ENCODE peak calls at places on chromosomes 3 and 15, in five cellular contexts. I, Z, B, P and H are unnamed samples.

GRCh38 chr3:115986555-115987207 is 363.4 kb downstream of the GAP43 start:
- DNase-seq in I (no peak), B (no peak), P (no peak), Z (no peak), H (no peak)

GRCh38 chr15:83612226-83612625 is 41.7 kb upstream of the ADAMTSL3 start:
- DNase-seq in Z (no peak), P (no peak), B (no peak), I (no peak), H (no peak)

GRCh38 chr3:174440741-174441587 is 418.2 kb upstream of the NAALADL2 start:
- DNase-seq in I (peak; percentile 92), B (peak; percentile 83), Z (peak; percentile 66), P (peak; percentile 49), H (peak; percentile 93)

GRCh38 chr15:70762469-70763119 is 764 bp downstream of the UACA start:
- DNase-seq in I (peak; percentile 56), B (no peak), P (peak; percentile 52), Z (peak; percentile 26), H (peak; percentile 69)

GRCh38 chr15:59296181-59296617 is 76.5 kb downstream of the MYO1E start:
- DNase-seq in P (no peak), Z (no peak), B (no peak), I (no peak), H (peak; percentile 96)

GRCh38 chr3:100634493-100635272 is 25.3 kb downstream of the ADGRG7 start:
- DNase-seq in B (peak; percentile 61), Z (peak; percentile 17), P (no peak), I (peak; percentile 64), H (peak; percentile 38)

GRCh38 chr3:145696011-145696410 is 465.0 kb downstream of the PLOD2 start:
- DNase-seq in Z (no peak), P (no peak), I (no peak), B (no peak), H (no peak)

GRCh38 chr3:54999159-54999558 is 71.3 kb upstream of the LRTM1 start:
- DNase-seq in Z (no peak), B (no peak), I (no peak), P (no peak), H (peak; percentile 86)

GRCh38 chr3:86801921-86802320 is 189.0 kb downstream of the VGLL3 start:
- DNase-seq in B (no peak), P (no peak), I (no peak), Z (no peak), H (peak; percentile 52)

GRCh38 chr3:43770426-43771103 is 79.8 kb downstream of the ABHD5 start:
- DNase-seq in I (peak; percentile 75), Z (no peak), B (peak; percentile 92), P (no peak), H (peak; percentile 32)

GRCh38 chr3:183966361-183966791 is 51.3 kb downstream of the ABCC5 start:
- DNase-seq in Z (no peak), I (no peak), P (no peak), B (no peak), H (no peak)

GRCh38 chr15:94840794-94841587 is 609.6 kb downstream of the MCTP2 start:
- DNase-seq in I (no peak), P (no peak), B (no peak), Z (no peak), H (peak; percentile 54)

GRCh38 chr15:88450125-88450798 is 16.9 kb downstream of the MRPL46 start:
- DNase-seq in B (no peak), I (peak; percentile 50), Z (peak; percentile 65), P (peak; percentile 75), H (peak; percentile 68)

GRCh38 chr15:96333194-96334016 is 2.9 kb downstream of the NR2F2 start:
- DNase-seq in B (no peak), Z (peak; percentile 27), I (peak; percentile 68), P (peak; percentile 39), H (no peak)

GRCh38 chr3:108406661-108407206 is 103.7 kb downstream of the MYH15 start:
- DNase-seq in Z (peak; percentile 73), B (no peak), P (peak; percentile 74), I (peak; percentile 36), H (peak; percentile 76)

GRCh38 chr3:140092883-140093536 is 158.0 kb downstream of the CLSTN2 start:
- DNase-seq in P (peak; percentile 12), Z (no peak), B (no peak), I (no peak), H (no peak)

GRCh38 chr3:161343986-161344385 is 27.3 kb downstream of the SPTSSB start:
- DNase-seq in B (no peak), Z (no peak), P (no peak), I (no peak), H (no peak)

GRCh38 chr3:8156138-8156537 is 345.5 kb upstream of the LMCD1 start:
- DNase-seq in P (no peak), I (no peak), Z (no peak), B (no peak), H (no peak)

GRCh38 chr15:90266061-90266431 is 574 bp downstream of the NGRN start:
- DNase-seq in P (peak; percentile 35), I (no peak), Z (peak; percentile 29), B (no peak), H (no peak)

GRCh38 chr3:161148832-161149475 is 43.8 kb upstream of the B3GALNT1 start:
- DNase-seq in P (no peak), Z (no peak), I (no peak), B (no peak), H (no peak)

GRCh38 chr3:26087751-26088150 is 297.9 kb downstream of the OXSM start:
- DNase-seq in B (no peak), I (no peak), P (no peak), Z (no peak), H (no peak)

GRCh38 chr3:118842147-118842863 is 192.3 kb downstream of the IGSF11 start:
- DNase-seq in I (no peak), P (no peak), Z (no peak), B (no peak), H (no peak)

GRCh38 chr15:42094512-42094963 is at the start of gene PLA2G4D:
- DNase-seq in Z (no peak), P (no peak), B (peak; percentile 40), I (no peak), H (no peak)
- TF ChIP-seq CTCF in Z (no peak), P (no peak), B (no peak), I (no peak), H (no peak)

GRCh38 chr3:72031581-72031980 is 246.6 kb upstream of the PROK2 start:
- DNase-seq in P (no peak), I (no peak), Z (no peak), B (no peak), H (peak; percentile 84)
- TF ChIP-seq CTCF in P (no peak), I (no peak), Z (no peak), B (no peak), H (peak; percentile 16)

GRCh38 chr3:37913531-37913930 is 51.9 kb downstream of the CTDSPL start:
- DNase-seq in Z (no peak), B (no peak), I (no peak), P (no peak), H (no peak)

GRCh38 chr3:37909067-37909911 is 47.6 kb downstream of the CTDSPL start:
- DNase-seq in P (no peak), B (no peak), Z (no peak), I (no peak), H (peak; percentile 18)

GRCh38 chr3:37910666-37911400 is 49.2 kb downstream of the CTDSPL start:
- DNase-seq in Z (no peak), B (no peak), I (no peak), P (no peak), H (no peak)

GRCh38 chr3:37907906-37908305 is 46.2 kb downstream of the CTDSPL start:
- DNase-seq in Z (peak; percentile 56), P (peak; percentile 60), B (no peak), I (no peak), H (no peak)

GRCh38 chr3:37912052-37912733 is 50.5 kb downstream of the CTDSPL start:
- DNase-seq in Z (no peak), I (no peak), P (no peak), B (no peak), H (no peak)
- TF ChIP-seq CTCF in Z (peak; percentile 11), I (no peak), P (no peak), B (no peak), H (no peak)

DNA sequence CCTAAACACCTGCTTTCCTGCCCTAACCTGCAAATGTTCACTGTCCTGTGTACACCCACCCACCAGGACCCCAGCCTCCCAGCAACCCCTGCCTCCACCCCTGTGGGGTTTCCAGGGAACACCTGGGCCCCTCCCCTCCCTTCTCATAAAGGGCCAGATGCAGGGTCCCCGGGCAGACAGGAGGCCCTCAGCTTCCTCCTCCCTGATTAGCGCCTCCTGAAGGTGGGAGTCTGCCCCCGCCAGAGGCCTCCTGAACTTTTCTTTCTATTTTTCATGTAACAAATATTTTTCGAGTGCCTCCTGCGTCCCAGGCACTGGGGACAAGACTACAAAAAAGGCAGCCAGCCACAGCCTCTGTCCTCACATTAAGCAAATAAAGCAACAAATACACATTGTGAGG is 135.4 kb upstream of the LINGO1 start:
- DNase-seq in Z (no peak), P (no peak), B (no peak), I (no peak), H (no peak)
- TF ChIP-seq CTCF in Z (no peak), P (no peak), B (no peak), I (no peak), H (no peak)